ENCODE peak calls at places on chromosome 4, in four cellular contexts. H is cortex of kidney, P is HEK293T, S is anterior cingulate cortex. W is an unnamed sample.

GRCh38 chr4:149841686-149842085 is 26.0 kb upstream of the IQCM start:
- DNase-seq in P (no peak), S (no peak), H (no peak), W (no peak)

GRCh38 chr4:1026115-1026514 is 14.7 kb downstream of the FGFRL1 start:
- DNase-seq in S (no peak), P (peak), H (no peak), W (no peak)

GRCh38 chr4:6695660-6696581 is 2.2 kb downstream of the S100P start:
- DNase-seq in H (no peak), P (no peak), S (no peak), W (no peak)

GRCh38 chr4:56619160-56619559 is 61.9 kb downstream of the HOPX start:
- DNase-seq in S (no peak), P (no peak), H (no peak), W (peak)

GRCh38 chr4:64588507-64588906 is 179.3 kb upstream of the TECRL start:
- DNase-seq in S (no peak), P (no peak), H (no peak), W (no peak)

GRCh38 chr4:182263562-182263961 is 20.4 kb downstream of the TENM3 start:
- DNase-seq in H (no peak), S (no peak), P (no peak), W (no peak)

GRCh38 chr4:48913346-48913745 is 6.8 kb upstream of the OCIAD2 start:
- DNase-seq in S (no peak), P (no peak), H (no peak), W (peak)

GRCh38 chr4:169756971-169757574 is 671 bp downstream of the HPF1 start:
- DNase-seq in H (no peak), P (no peak), S (no peak), W (no peak)

GRCh38 chr4:106628616-106629606 is 260.3 kb upstream of the GIMD1 start:
- DNase-seq in P (no peak), S (no peak), H (no peak), W (no peak)

GRCh38 chr4:15781427-15782095 is 3.4 kb downstream of the CD38 start:
- DNase-seq in P (no peak), H (no peak), S (no peak), W (peak)

GRCh38 chr4:25767877-25768475 is 94.8 kb downstream of the SEL1L3 start:
- DNase-seq in S (no peak), H (no peak), P (peak), W (peak)

GRCh38 chr4:176767183-176767582 is 25.5 kb downstream of the VEGFC start:
- DNase-seq in S (no peak), P (no peak), H (no peak), W (peak)

GRCh38 chr4:48939785-48940184 is 33.2 kb upstream of the OCIAD2 start:
- DNase-seq in S (no peak), P (no peak), H (no peak), W (peak)

GRCh38 chr4:67035501-67035900 is 509.8 kb downstream of the CENPC start:
- DNase-seq in H (no peak), S (no peak), P (no peak), W (peak)

W was measured in cardiac fibroblast.